ENCODE peak calls at places on chromosome 14, in six cellular contexts. R is K562, Y is prostate gland, G is breast epithelium, U is transverse colon, X is Panc1. V is an unnamed sample. For H3K9me3 and H3K4me1, the result is how much of the 10 kb centered on the place peaks cover.

GRCh38 chr14:81164167-81164774 is 56.5 kb downstream of the GTF2A1 start:
- DNase-seq in R (peak), Y (peak), U (peak), X (peak), G (no peak), V (peak)

GRCh38 chr14:56522403-56522802 is 57.2 kb upstream of the TMEM260 start:
- DNase-seq in Y (no peak), X (no peak), U (no peak), G (no peak), R (no peak), V (no peak)

GRCh38 chr14:21096889-21097615 is 1.4 kb downstream of the ZNF219 start:
- DNase-seq in X (no peak), Y (no peak), U (no peak), G (no peak), R (no peak), V (no peak)

GRCh38 chr14:38211258-38211735 is 3.6 kb downstream of the SSTR1 start:
- DNase-seq in X (no peak), U (no peak), G (no peak), R (no peak), Y (no peak), V (no peak)

GRCh38 chr14:70008457-70008856 is 129.2 kb downstream of the SMOC1 start:
- DNase-seq in R (no peak), G (no peak), Y (no peak), X (no peak), U (no peak), V (no peak)

GRCh38 chr14:56138987-56139386 is 20.8 kb downstream of the PELI2 start:
- DNase-seq in R (no peak), U (no peak), Y (no peak), X (no peak), G (no peak), V (no peak)

GRCh38 chr14:99612065-99612736 is 8.2 kb upstream of the CCDC85C start:
- DNase-seq in R (no peak), G (no peak), X (no peak), Y (no peak), U (peak), V (peak)

GRCh38 chr14:49946320-49947141 is 53.6 kb downstream of the ARF6 start:
- DNase-seq in R (peak), Y (peak), X (peak), G (no peak), U (peak), V (peak)

GRCh38 chr14:84646791-84647500 is 883.0 kb upstream of the FLRT2 start:
- DNase-seq in X (no peak), G (no peak), R (no peak), Y (no peak), U (no peak), V (no peak)

GRCh38 chr14:75648066-75648838 is 12.4 kb downstream of the ERG28 start:
- DNase-seq in X (peak), Y (peak), R (no peak), G (peak), U (no peak), V (peak)

GRCh38 chr14:55979096-55979495 is 139.1 kb upstream of the PELI2 start:
- DNase-seq in U (no peak), G (no peak), R (no peak), Y (no peak), X (no peak), V (no peak)

GRCh38 chr14:50038398-50039119 is 77.8 kb downstream of the VCPKMT start:
- DNase-seq in X (peak), R (peak), Y (no peak), U (no peak), G (no peak), V (no peak)

GRCh38 chr14:35402323-35403084 is 2.0 kb downstream of the NFKBIA start:
- DNase-seq in U (peak), R (no peak), X (no peak), Y (no peak), G (no peak), V (no peak)

GRCh38 chr14:76917759-76918175 is 91.6 kb downstream of the LRRC74A start:
- DNase-seq in X (no peak), R (no peak), G (no peak), U (no peak), Y (peak), V (peak)

GRCh38 chr14:68548194-68549056 is 244.4 kb downstream of the ZFP36L1 start:
- DNase-seq in Y (peak), X (no peak), U (peak), G (peak), R (no peak), V (peak)

GRCh38 chr14:49971156-49972141 is 78.6 kb downstream of the ARF6 start:
- DNase-seq in G (no peak), U (peak), R (peak), Y (no peak), X (no peak), V (no peak)

GRCh38 chr14:88168498-88169165 is 154.4 kb downstream of the KCNK10 start:
- DNase-seq in Y (no peak), X (peak), R (peak), U (peak), G (no peak), V (peak)

GRCh38 chr14:85516239-85517112 is 13.5 kb upstream of the FLRT2 start:
- DNase-seq in G (no peak), X (no peak), R (no peak), Y (no peak), U (no peak), V (no peak)

GRCh38 chr14:57729208-57730187 is 136.4 kb downstream of the SLC35F4 start:
- DNase-seq in Y (no peak), G (no peak), U (no peak), X (no peak), R (no peak), V (no peak)

GRCh38 chr14:80850197-80850814 is 91.2 kb downstream of the CEP128 start:
- DNase-seq in U (no peak), X (no peak), R (peak), Y (no peak), G (no peak), V (no peak)

GRCh38 chr14:94370524-94370910 is 17.9 kb downstream of the SERPINA1 start:
- DNase-seq in Y (no peak), R (no peak), U (no peak), X (no peak), G (no peak), V (no peak)
- TF ChIP-seq POLR2AphosphoS5 in Y (no peak), R (no peak), U (no peak), X (no peak), G (no peak), V (no peak)

GRCh38 chr14:89598548-89599186 is 181.6 kb upstream of the FOXN3 start:
- DNase-seq in Y (no peak), G (no peak), U (no peak), R (no peak), X (no peak), V (no peak)
- H3K9me3 ChIP-seq in Y (under half), G (under half), U (under half), R (under half), X (under half), V (under half)

DNA sequence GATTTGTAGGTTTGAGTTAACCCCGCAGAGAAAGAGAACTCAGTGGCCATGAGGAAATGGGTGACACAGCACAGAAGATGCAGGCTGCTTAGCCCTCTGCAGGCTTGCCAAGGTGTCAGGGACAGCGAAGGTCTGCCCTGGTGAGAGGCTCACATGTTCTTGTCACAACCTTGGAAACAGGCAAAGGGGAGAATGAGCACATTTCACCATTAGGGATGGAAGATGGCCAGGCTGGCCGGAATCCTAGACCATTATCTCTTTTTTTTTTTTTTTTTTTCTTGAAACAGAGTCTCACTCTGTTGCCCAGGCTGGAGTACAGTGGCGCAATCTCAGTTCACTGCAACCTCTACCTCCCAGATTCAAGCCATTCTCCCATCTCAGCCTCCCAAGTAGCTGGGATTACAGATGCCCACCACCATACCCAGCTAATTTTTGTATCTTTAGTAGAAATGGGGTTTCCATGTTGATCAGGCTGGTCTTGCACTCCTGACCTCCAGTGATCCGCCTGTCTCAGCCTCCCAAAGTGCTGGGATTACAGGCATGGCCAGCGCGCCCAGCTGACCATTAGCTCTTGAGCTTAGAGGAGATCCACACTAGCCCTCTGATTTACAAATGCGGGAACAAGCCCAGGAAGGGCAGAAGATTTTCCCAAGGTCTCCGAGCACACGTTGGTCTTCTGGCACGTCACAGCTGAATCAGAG is 34.6 kb downstream of the LTBP2 start:
- DNase-seq in X (no peak), R (no peak), Y (no peak), U (no peak), G (no peak), V (no peak)
- H3K4me1 ChIP-seq in X (under half), R (under half), Y (under half), U (under half), G (under half), V (half or more)

GRCh38 chr14:64778114-64778754 is 74.0 kb downstream of the PLEKHG3 start:
- DNase-seq in G (no peak), R (no peak), U (no peak), Y (no peak), X (no peak), V (no peak)
- TF ChIP-seq POLR2AphosphoS5 in G (no peak), R (no peak), U (no peak), Y (no peak), X (no peak), V (no peak)

GRCh38 chr14:104519721-104520120 is 59.8 kb upstream of the C14orf180 start:
- DNase-seq in G (no peak), X (no peak), Y (no peak), U (no peak), R (no peak), V (peak)

GRCh38 chr14:104516906-104517305 is 62.7 kb upstream of the C14orf180 start:
- DNase-seq in G (no peak), X (no peak), R (no peak), Y (no peak), U (no peak), V (no peak)

GRCh38 chr14:104517867-104518266 is 61.7 kb upstream of the C14orf180 start:
- DNase-seq in R (no peak), Y (no peak), X (no peak), G (no peak), U (no peak), V (peak)

GRCh38 chr14:104517426-104517825 is 62.1 kb upstream of the C14orf180 start:
- DNase-seq in R (no peak), X (no peak), U (no peak), Y (no peak), G (no peak), V (peak)

DNA sequence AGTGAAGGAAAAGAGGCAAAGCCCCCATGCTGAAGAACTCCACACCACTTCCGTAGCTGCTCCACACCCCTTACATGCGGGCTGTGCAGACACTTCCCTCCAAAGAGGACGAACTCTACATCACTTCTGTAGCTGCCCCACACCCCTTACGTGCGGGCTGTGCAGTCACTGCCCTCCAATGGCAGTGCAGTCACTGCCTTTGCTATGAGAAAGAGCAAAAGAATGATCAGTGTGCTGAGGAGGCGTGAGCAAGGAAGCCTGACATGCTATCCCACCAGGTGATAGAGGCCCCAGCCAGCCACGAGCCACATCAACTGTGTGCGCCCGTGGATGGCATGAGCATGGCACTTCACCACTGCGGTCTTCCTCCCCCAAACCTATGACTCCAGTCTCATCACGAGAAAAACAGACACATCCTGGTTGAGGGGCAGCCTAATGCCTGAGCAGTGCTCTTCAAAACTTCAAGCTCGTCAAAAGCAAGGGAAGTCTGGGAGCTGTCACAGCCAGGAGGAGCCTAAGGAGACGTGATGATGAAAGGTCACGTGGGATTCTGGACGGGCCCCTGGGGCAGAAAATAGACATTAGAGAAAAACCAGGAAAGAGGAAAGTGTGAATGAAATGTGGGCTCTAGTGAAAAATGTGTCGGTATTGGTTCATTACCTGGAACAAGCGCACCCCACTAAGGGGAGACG is 60.8 kb upstream of the C14orf180 start:
- DNase-seq in X (no peak), R (no peak), U (no peak), Y (no peak), G (no peak), V (peak)
- H3K9me3 ChIP-seq in X (under half), R (under half), U (under half), Y (under half), G (under half), V (under half)

DNA sequence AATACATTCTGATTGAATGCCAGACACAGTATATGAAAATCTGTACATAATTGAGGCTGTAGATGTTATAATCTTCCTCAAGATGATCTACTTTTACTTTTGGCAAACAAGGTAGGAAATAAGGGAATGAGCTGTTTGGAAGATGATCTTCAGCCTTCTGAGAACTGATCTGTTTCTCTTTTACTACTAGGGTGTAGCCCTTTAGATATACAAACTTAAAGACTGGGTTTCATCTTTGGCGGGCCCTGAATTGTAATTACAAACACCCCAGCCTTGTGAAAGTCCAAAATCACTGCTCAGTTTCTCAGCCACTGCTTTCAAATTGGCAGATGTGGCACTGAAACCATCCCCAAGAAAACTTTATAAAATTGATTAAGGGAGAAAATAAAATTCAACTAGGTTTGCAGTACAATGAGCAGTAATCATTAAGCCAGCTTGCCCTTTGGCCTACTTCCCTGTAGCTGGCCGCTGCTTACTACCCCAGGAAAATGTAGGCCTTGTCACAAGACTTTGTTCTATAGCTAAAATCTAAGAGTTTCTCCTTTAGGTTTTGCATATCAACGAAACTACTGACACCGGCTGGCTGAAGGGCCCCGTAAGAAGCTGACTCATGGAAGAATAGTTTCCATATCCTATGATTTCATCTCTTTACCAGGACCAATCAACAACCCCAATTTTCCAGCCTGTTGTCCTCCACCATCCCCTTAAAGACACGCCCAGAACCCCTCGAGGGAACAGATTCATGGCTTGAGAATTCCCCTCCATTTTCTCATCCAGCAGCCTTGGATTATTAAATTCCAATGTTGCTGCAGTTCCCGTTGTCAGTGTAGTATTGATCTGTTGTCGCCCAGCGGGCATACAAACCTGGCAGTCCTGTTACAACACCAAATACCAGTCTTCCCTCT is 210.8 kb downstream of the PCNX1 start:
- DNase-seq in Y (no peak), R (no peak), G (no peak), X (no peak), U (peak), V (no peak)
- H3K4me1 ChIP-seq in Y (under half), R (under half), G (under half), X (under half), U (under half), V (under half)

GRCh38 chr14:64080452-64080851 is 213.7 kb downstream of the ESR2 start:
- DNase-seq in R (no peak), X (no peak), U (no peak), G (no peak), Y (no peak), V (no peak)
- TF ChIP-seq POLR2AphosphoS5 in R (no peak), X (no peak), U (no peak), G (no peak), Y (no peak), V (no peak)

GRCh38 chr14:106269451-106270204 is 743.2 kb downstream of the TMEM121 start:
- DNase-seq in G (no peak), U (no peak), Y (no peak), R (no peak), X (no peak), V (no peak)

GRCh38 chr14:106268013-106268727 is 741.8 kb downstream of the TMEM121 start:
- DNase-seq in G (no peak), Y (no peak), R (peak), X (no peak), U (peak), V (peak)

GRCh38 chr14:106269029-106269428 is 742.6 kb downstream of the TMEM121 start:
- DNase-seq in Y (no peak), U (no peak), X (no peak), G (no peak), R (no peak), V (no peak)
- H3K9me3 ChIP-seq in Y (under half), U (under half), X (under half), G (under half), R (under half), V (under half)

DNA sequence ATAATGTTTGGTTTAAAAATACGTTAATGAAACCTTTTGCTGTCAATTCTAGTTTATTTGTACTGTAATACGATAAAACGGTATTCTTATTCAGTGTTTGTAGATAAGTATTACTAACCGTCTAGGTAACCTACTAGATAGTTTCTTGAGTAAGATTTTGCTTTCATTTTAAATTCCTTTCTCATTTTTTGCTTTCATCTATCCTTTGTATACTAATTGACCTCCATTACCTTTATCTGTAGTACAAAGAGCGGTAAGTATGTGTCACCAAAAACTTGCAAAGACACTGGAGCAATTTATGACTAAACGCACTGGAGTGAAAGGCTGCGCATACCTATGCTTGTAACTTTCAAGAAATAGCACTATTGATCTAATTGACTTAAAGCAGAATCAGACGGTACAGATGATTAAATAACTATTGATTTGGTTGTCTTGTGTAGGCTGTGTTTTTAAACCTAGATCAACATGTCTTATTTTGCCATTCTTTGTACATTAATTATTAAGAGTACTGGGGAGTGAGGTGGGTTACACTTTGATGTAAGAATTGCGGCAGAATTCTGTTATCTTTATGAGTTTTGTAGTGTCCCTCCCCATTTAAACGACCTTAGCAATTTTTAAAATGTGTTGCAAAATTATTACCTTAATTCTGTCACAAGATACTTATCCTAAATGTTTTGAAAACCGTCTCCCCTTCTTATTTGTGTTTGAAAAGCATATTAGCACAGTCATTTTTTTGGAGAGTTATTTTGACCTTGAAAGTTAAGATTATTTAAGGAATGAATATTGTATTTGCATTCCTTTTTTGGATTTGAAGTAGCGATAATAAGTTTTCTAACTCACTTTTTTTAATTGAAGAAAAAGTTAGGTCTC is 1.9 kb downstream of the ARHGAP5 start:
- DNase-seq in Y (no peak), R (peak), X (no peak), G (no peak), U (no peak), V (no peak)
- H3K4me1 ChIP-seq in Y (under half), R (under half), X (under half), G (under half), U (under half), V (half or more)

V was measured in stomach.